ENCODE peak calls at places on chromosome 1, in eight cellular contexts. E is left lung, Q is right lobe of liver, B is lower leg skin, N is HL-60, D is NB4, H is endothelial cell, W is pancreas. J is an unnamed sample.

GRCh38 chr1:192958871-192959270 is 100.3 kb downstream of the UCHL5 start:
- DNase-seq in Q (no peak), B (no peak), E (no peak), D (no peak), W (no peak), N (no peak), H (no peak), J (no peak)

GRCh38 chr1:85179517-85179916 is 21.3 kb downstream of the SYDE2 start:
- DNase-seq in E (no peak), B (no peak), N (no peak), Q (no peak), W (no peak), H (no peak), D (no peak), J (no peak)

GRCh38 chr1:27602510-27603319 is 1.2 kb downstream of the AHDC1 start:
- DNase-seq in E (no peak), D (peak), N (no peak), W (peak), H (peak), B (peak), Q (peak), J (peak)

GRCh38 chr1:205319081-205320018 is 2.2 kb downstream of the NUAK2 start:
- DNase-seq in H (no peak), E (peak), B (peak), N (peak), D (peak), W (peak), Q (peak), J (no peak)

GRCh38 chr1:219347376-219347775 is 173.7 kb downstream of the LYPLAL1 start:
- DNase-seq in E (no peak), H (no peak), B (no peak), N (no peak), W (no peak), D (no peak), Q (no peak), J (no peak)

GRCh38 chr1:236677641-236678235 is 8.6 kb upstream of the ACTN2 start:
- DNase-seq in W (no peak), E (no peak), H (no peak), N (peak), Q (no peak), D (peak), B (no peak), J (no peak)

GRCh38 chr1:3658231-3658615 is 5.9 kb downstream of the TP73 start:
- DNase-seq in E (peak), D (no peak), B (no peak), Q (no peak), W (no peak), N (no peak), H (no peak), J (no peak)

GRCh38 chr1:188642585-188643168 is 1813.9 kb downstream of the PLA2G4A start:
- DNase-seq in E (peak), W (no peak), Q (no peak), B (no peak), D (no peak), N (no peak), H (no peak), J (no peak)

GRCh38 chr1:215475719-215476525 is 91.2 kb upstream of the KCTD3 start:
- DNase-seq in B (no peak), Q (no peak), D (no peak), W (no peak), N (no peak), E (no peak), H (no peak), J (no peak)

GRCh38 chr1:200610846-200611245 is 9.7 kb downstream of the KIF14 start:
- DNase-seq in W (no peak), B (no peak), D (no peak), E (no peak), H (no peak), Q (no peak), N (no peak), J (no peak)

GRCh38 chr1:94329986-94330385 is 88.2 kb upstream of the ABCD3 start:
- DNase-seq in H (no peak), E (no peak), B (no peak), N (no peak), D (peak), W (no peak), Q (no peak), J (no peak)
- TF ChIP-seq CTCF in H (peak), E (peak), B (no peak), N (no peak), D (peak), W (no peak), Q (peak), J (peak)

GRCh38 chr1:54547601-54548388 is at the start of gene ACOT11:
- DNase-seq in H (no peak), W (peak), D (no peak), E (peak), B (peak), N (peak), Q (peak), J (no peak)
- TF ChIP-seq CTCF in H (no peak), W (peak), D (no peak), E (no peak), B (no peak), N (no peak), Q (peak), J (no peak)

DNA sequence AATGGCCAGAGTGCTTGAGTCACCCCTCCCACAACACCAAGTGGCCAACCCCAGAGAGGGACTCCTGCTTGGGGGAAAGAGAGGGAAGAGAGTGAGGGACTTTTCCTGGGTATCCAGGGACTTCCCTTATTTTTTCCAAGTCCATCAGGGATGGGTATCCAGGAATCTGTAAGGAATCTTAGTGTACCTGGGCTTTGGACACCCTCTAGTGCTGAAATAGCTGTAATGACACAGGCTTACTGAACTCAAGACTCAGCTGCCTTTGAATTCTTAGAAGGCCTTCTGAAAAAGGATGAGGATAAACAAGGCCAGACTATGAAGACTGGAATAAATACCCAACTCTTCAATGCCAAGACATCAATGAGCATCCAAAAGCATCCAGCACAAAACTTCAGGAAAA is 12.0 kb downstream of the TSHB start:
- DNase-seq in E (no peak), Q (no peak), W (no peak), B (no peak), N (no peak), D (no peak), H (no peak), J (no peak)
- TF ChIP-seq CTCF in E (no peak), Q (no peak), W (no peak), B (no peak), N (no peak), D (no peak), H (no peak), J (peak)

GRCh38 chr1:162230096-162230495 is 146.6 kb downstream of the SPATA46 start:
- DNase-seq in B (no peak), N (no peak), D (no peak), E (no peak), Q (peak), W (peak), H (peak), J (no peak)
- TF ChIP-seq CTCF in B (no peak), N (no peak), D (no peak), E (no peak), Q (peak), W (no peak), H (no peak), J (peak)

GRCh38 chr1:8165595-8166360 is 139.7 kb upstream of the ERRFI1 start:
- DNase-seq in E (no peak), W (no peak), N (no peak), D (peak), H (no peak), Q (no peak), B (no peak), J (no peak)
- TF ChIP-seq CTCF in E (no peak), W (no peak), N (no peak), D (peak), H (no peak), Q (peak), B (no peak), J (peak)

DNA sequence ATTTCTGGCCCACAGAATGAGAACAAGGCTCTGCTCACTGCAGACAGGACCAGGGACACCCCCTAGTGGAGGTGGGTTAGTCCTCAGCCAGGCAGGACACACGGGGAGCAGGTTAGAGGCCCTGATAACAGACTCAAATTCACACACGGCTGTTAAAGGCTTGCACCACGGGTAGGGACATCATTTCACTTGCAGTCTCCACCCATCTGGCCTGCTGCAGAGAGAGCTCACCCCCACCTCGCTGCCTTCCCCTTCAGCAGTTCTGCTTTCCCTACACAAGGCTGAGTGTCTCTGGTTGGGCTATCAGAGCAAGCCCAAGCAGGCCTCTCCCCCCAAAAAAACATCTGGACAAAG is 20.6 kb downstream of the MEF2D start:
- DNase-seq in E (no peak), N (peak), B (no peak), W (no peak), D (peak), Q (no peak), H (no peak), J (no peak)
- TF ChIP-seq CTCF in E (no peak), N (no peak), B (no peak), W (no peak), D (peak), Q (peak), H (no peak), J (peak)